ENCODE peak calls at places on chromosomes 7 and 10, in eight cellular contexts. V is PC-9; J is astrocyte; Z is foreskin fibroblast; N is activated CD8-positive, alpha-beta T cell treated with anti-CD3 and anti-CD28 coated beads for 36 hours; L is neural progenitor cell; F is astrocyte of the cerebellum; P is IMR-90. H is an unnamed sample.

GRCh38 chr10:60114765-60115586 is 208.6 kb upstream of the CCDC6 start:
- DNase-seq in V (peak; percentile 16), J (peak; percentile 61), Z (peak; percentile 70), N (peak; percentile 3), L (peak; percentile 74), F (peak; percentile 56), P (peak; percentile 69), H (no peak)

GRCh38 chr10:46270086-46270811 is 16.5 kb upstream of the ANTXRL start:
- DNase-seq in V (no peak), J (no peak), Z (no peak), N (no peak), L (no peak), F (no peak), P (no peak), H (no peak)

GRCh38 chr7:48175019-48175418 is 3.8 kb downstream of the ABCA13 start:
- DNase-seq in V (no peak), J (no peak), Z (no peak), N (no peak), L (no peak), F (no peak), P (no peak), H (no peak)

GRCh38 chr10:1102836-1103235 is 46.7 kb downstream of the WDR37 start:
- DNase-seq in V (no peak), J (peak; percentile 52), Z (no peak), N (no peak), L (no peak), F (no peak), P (peak; percentile 61), H (no peak)

GRCh38 chr10:9227679-9228365 is 1173.3 kb downstream of the GATA3 start:
- DNase-seq in V (no peak), J (no peak), Z (no peak), N (no peak), L (no peak), F (no peak), P (no peak), H (no peak)

GRCh38 chr10:77406764-77407430 is 230.7 kb downstream of the KCNMA1 start:
- DNase-seq in V (no peak), J (no peak), Z (no peak), N (no peak), L (no peak), F (no peak), P (no peak), H (no peak)

GRCh38 chr10:58436071-58436470 is 50.9 kb downstream of the TFAM start:
- DNase-seq in V (peak; percentile 86), J (peak; percentile 50), Z (no peak), N (no peak), L (no peak), F (no peak), P (no peak), H (no peak)

GRCh38 chr10:34955391-34955790 is 134.8 kb downstream of the CUL2 start:
- DNase-seq in V (no peak), J (peak; percentile 22), Z (no peak), N (no peak), L (no peak), F (no peak), P (no peak), H (no peak)

GRCh38 chr10:22429981-22430421 is 84.7 kb downstream of the SPAG6 start:
- DNase-seq in V (no peak), J (no peak), Z (no peak), N (peak; percentile 26), L (no peak), F (no peak), P (no peak), H (no peak)

GRCh38 chr7:24531255-24531654 is 42.0 kb upstream of the PALS2 start:
- DNase-seq in V (no peak), J (no peak), Z (no peak), N (no peak), L (no peak), F (no peak), P (no peak), H (no peak)

GRCh38 chr10:63429280-63429679 is 36.5 kb downstream of the JMJD1C start:
- DNase-seq in V (no peak), J (peak; percentile 71), Z (peak; percentile 61), N (no peak), L (no peak), F (peak; percentile 40), P (peak; percentile 74), H (no peak)

GRCh38 chr10:93954726-93955363 is 38.9 kb upstream of the PLCE1 start:
- DNase-seq in V (no peak), J (peak; percentile 48), Z (peak; percentile 57), N (no peak), L (no peak), F (no peak), P (peak; percentile 78), H (no peak)

GRCh38 chr7:87672217-87672616 is 44.0 kb downstream of the RUNDC3B start:
- DNase-seq in V (no peak), J (no peak), Z (no peak), N (no peak), L (no peak), F (no peak), P (no peak), H (no peak)

GRCh38 chr7:99407849-99408346 is 499 bp downstream of the PDAP1 start:
- DNase-seq in V (peak; percentile 38), J (peak; percentile 79), Z (peak; percentile 68), N (peak; percentile 44), L (peak; percentile 56), F (peak; percentile 71), P (peak; percentile 86), H (no peak)

GRCh38 chr7:112495820-112496462 is 15.2 kb downstream of the LSMEM1 start:
- DNase-seq in V (peak; percentile 58), J (peak; percentile 36), Z (peak; percentile 60), N (peak; percentile 57), L (peak; percentile 72), F (peak; percentile 71), P (peak; percentile 64), H (peak; percentile 63)

GRCh38 chr10:92714872-92715271 is 25.1 kb downstream of the HHEX start:
- DNase-seq in V (no peak), J (no peak), Z (no peak), N (no peak), L (no peak), F (no peak), P (no peak), H (no peak)

GRCh38 chr7:4832711-4833110 is 29.1 kb downstream of the PAPOLB start:
- DNase-seq in V (no peak), J (no peak), Z (no peak), N (no peak), L (no peak), F (no peak), P (no peak), H (no peak)

DNA sequence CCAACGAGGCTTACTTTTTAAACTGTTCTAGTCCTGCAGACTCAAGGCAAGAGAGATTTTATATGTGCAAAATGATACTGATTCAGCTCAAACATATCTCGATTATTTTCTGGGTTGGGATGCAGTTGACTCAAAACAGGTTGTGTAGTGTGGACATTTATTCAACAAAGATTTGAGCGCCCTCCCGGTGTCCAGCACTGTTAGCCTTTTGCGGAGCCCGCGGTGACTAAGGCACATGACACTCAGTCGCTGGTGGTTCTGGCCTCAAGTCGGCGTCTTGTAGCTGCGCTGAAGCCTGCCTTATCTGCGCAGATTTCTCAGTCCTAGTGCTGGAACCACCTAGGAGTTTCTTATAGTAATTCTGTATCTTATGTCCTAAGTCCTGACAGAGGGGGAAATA is 938 bp upstream of the CADPS2 start:
- DNase-seq in V (peak; percentile 65), J (peak; percentile 75), Z (peak; percentile 35), N (peak; percentile 5), L (peak; percentile 84), F (peak; percentile 32), P (peak; percentile 16), H (peak; percentile 61)
- TF ChIP-seq CTCF in V (no peak), J (no peak), Z (peak; percentile 8), N (no peak), L (peak; percentile 26), F (no peak), P (no peak), H (peak; percentile 9)

GRCh38 chr10:5376450-5376849 is 11.7 kb downstream of the UCN3 start:
- DNase-seq in V (no peak), J (no peak), Z (no peak), N (no peak), L (peak; percentile 16), F (no peak), P (no peak), H (no peak)

GRCh38 chr10:5385224-5385623 is 19.4 kb downstream of the TUBAL3 start:
- DNase-seq in V (no peak), J (no peak), Z (no peak), N (no peak), L (no peak), F (no peak), P (no peak), H (no peak)

GRCh38 chr10:5387169-5387568 is 17.5 kb downstream of the TUBAL3 start:
- DNase-seq in V (no peak), J (no peak), Z (no peak), N (no peak), L (no peak), F (no peak), P (no peak), H (no peak)

DNA sequence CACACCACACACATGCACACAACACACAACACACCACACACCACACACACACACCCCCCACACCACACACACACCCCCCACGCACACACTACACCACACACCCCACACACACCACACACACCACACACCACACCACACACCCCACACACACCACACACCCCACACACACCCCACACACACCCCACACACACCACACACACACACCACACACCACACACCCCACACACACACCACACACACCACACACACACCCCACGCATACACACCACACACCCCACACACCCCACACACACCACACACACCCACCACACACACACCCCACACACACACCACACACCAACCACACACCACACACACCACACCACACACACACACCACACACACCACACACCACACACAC is 16.4 kb downstream of the UCN3 start:
- DNase-seq in V (no peak), J (no peak), Z (no peak), N (no peak), L (no peak), F (no peak), P (no peak), H (no peak)
- TF ChIP-seq CTCF in V (no peak), J (no peak), Z (no peak), N (no peak), L (no peak), F (no peak), P (no peak), H (no peak)

GRCh38 chr7:150668977-150669376 is 16.5 kb upstream of the GIMAP2 start:
- DNase-seq in V (no peak), J (no peak), Z (no peak), N (no peak), L (no peak), F (no peak), P (no peak), H (no peak)
- TF ChIP-seq CTCF in V (no peak), J (no peak), Z (no peak), N (no peak), L (no peak), F (no peak), P (no peak), H (no peak)

GRCh38 chr7:143390773-143391114 is 9.6 kb downstream of the ZYX start:
- DNase-seq in V (no peak), J (no peak), Z (no peak), N (no peak), L (no peak), F (no peak), P (no peak), H (no peak)
- TF ChIP-seq CTCF in V (no peak), J (no peak), Z (no peak), N (no peak), L (no peak), F (no peak), P (no peak), H (no peak)